ENCODE peak calls at places on chromosomes 12 and 14, in six cellular contexts. V is ovary, F is psoas muscle, E is PC-3, Q is tibial artery, H is lower lobe of right lung. M is an unnamed sample.

GRCh38 chr12:14618990-14619389 is 51.3 kb upstream of the PLBD1 start:
- DNase-seq in V (no peak), F (no peak), E (peak), Q (no peak), H (no peak), M (no peak)

GRCh38 chr14:96052541-96053105 is 13.5 kb downstream of the C14orf132 start:
- DNase-seq in V (no peak), F (no peak), E (no peak), Q (no peak), H (no peak), M (no peak)

GRCh38 chr12:120762093-120762492 is 36.5 kb downstream of the ACADS start:
- DNase-seq in V (no peak), F (no peak), E (no peak), Q (no peak), H (no peak), M (no peak)

GRCh38 chr12:110093631-110094311 is 30.4 kb upstream of the IFT81 start:
- DNase-seq in V (no peak), F (no peak), E (no peak), Q (no peak), H (no peak), M (no peak)

GRCh38 chr12:10214131-10214876 is 1.6 kb downstream of the GABARAPL1 start:
- DNase-seq in V (no peak), F (no peak), E (peak), Q (no peak), H (no peak), M (no peak)

GRCh38 chr14:69716483-69717187 is 50.3 kb upstream of the SRSF5 start:
- DNase-seq in V (no peak), F (no peak), E (peak), Q (no peak), H (no peak), M (no peak)

GRCh38 chr14:90060965-90061848 is 587 bp upstream of the KCNK13 start:
- DNase-seq in V (no peak), F (peak), E (no peak), Q (no peak), H (no peak), M (peak)

GRCh38 chr12:22271036-22271435 is 63.5 kb downstream of the ST8SIA1 start:
- DNase-seq in V (no peak), F (no peak), E (peak), Q (no peak), H (no peak), M (no peak)

GRCh38 chr14:73612339-73613045 is at the start of gene ACOT6:
- DNase-seq in V (peak), F (peak), E (peak), Q (peak), H (peak), M (peak)

GRCh38 chr14:61281186-61281676 is at the start of gene TMEM30B:
- DNase-seq in V (peak), F (no peak), E (peak), Q (no peak), H (peak), M (no peak)

GRCh38 chr12:114655934-114656697 is 27.9 kb downstream of the TBX3 start:
- DNase-seq in V (peak), F (no peak), E (peak), Q (no peak), H (no peak), M (no peak)

GRCh38 chr14:23076785-23077408 is 18.0 kb downstream of the ACIN1 start:
- DNase-seq in V (no peak), F (no peak), E (peak), Q (no peak), H (no peak), M (peak)

GRCh38 chr12:100715976-100716657 is 78.5 kb upstream of the ANO4 start:
- DNase-seq in V (no peak), F (no peak), E (no peak), Q (no peak), H (no peak), M (no peak)

GRCh38 chr12:55997535-55997859 is 421 bp downstream of the SUOX start:
- DNase-seq in V (no peak), F (no peak), E (peak), Q (no peak), H (no peak), M (peak)

GRCh38 chr12:80602455-80602854 is 105.0 kb upstream of the MYF6 start:
- DNase-seq in V (no peak), F (no peak), E (no peak), Q (no peak), H (no peak), M (no peak)

GRCh38 chr14:91377700-91378652 is 39.6 kb downstream of the CCDC88C start:
- DNase-seq in V (no peak), F (no peak), E (peak), Q (no peak), H (no peak), M (no peak)

GRCh38 chr12:57852195-57852594 is 5.7 kb upstream of the CTDSP2 start:
- DNase-seq in V (no peak), F (no peak), E (no peak), Q (peak), H (no peak), M (no peak)

GRCh38 chr12:99386907-99387306 is 260.6 kb upstream of the GARIN6 start:
- DNase-seq in V (no peak), F (no peak), E (peak), Q (no peak), H (no peak), M (no peak)

GRCh38 chr12:89181271-89181920 is 170.9 kb downstream of the DUSP6 start:
- DNase-seq in V (no peak), F (no peak), E (peak), Q (no peak), H (no peak), M (no peak)

GRCh38 chr14:41785696-41786095 is 179.0 kb downstream of the LRFN5 start:
- DNase-seq in V (no peak), F (no peak), E (peak), Q (no peak), H (no peak), M (no peak)

GRCh38 chr14:94129758-94130414 is 482 bp upstream of the IFI27L2 start:
- DNase-seq in V (peak), F (peak), E (peak), Q (no peak), H (no peak), M (no peak)

GRCh38 chr12:194276-194675 is 19.7 kb downstream of the SLC6A12 start:
- DNase-seq in V (no peak), F (no peak), E (no peak), Q (no peak), H (no peak), M (no peak)

GRCh38 chr14:35814371-35815005 is 5.4 kb upstream of the RALGAPA1 start:
- DNase-seq in V (no peak), F (peak), E (peak), Q (no peak), H (no peak), M (peak)

GRCh38 chr12:1398673-1399072 is 195.7 kb downstream of the FBXL14 start:
- DNase-seq in V (no peak), F (no peak), E (peak), Q (no peak), H (no peak), M (no peak)

GRCh38 chr12:114684870-114685273 is 897 bp upstream of the TBX3 start:
- DNase-seq in V (no peak), F (no peak), E (no peak), Q (no peak), H (no peak), M (no peak)

GRCh38 chr14:64549805-64550538 is at the start of gene PPP1R36:
- DNase-seq in V (no peak), F (peak), E (no peak), Q (no peak), H (peak), M (peak)

GRCh38 chr12:25875661-25876060 is 82.8 kb upstream of the RASSF8 start:
- DNase-seq in V (no peak), F (no peak), E (no peak), Q (no peak), H (no peak), M (no peak)

GRCh38 chr14:30243805-30244204 is 315.2 kb upstream of the G2E3 start:
- DNase-seq in V (no peak), F (no peak), E (peak), Q (no peak), H (no peak), M (no peak)

GRCh38 chr12:116677202-116677651 is 60.6 kb downstream of the SPRING1 start:
- DNase-seq in V (no peak), F (no peak), E (no peak), Q (no peak), H (no peak), M (no peak)

GRCh38 chr14:104967414-104968152 is 10.6 kb downstream of the AHNAK2 start:
- DNase-seq in V (no peak), F (peak), E (peak), Q (peak), H (peak), M (peak)

DNA sequence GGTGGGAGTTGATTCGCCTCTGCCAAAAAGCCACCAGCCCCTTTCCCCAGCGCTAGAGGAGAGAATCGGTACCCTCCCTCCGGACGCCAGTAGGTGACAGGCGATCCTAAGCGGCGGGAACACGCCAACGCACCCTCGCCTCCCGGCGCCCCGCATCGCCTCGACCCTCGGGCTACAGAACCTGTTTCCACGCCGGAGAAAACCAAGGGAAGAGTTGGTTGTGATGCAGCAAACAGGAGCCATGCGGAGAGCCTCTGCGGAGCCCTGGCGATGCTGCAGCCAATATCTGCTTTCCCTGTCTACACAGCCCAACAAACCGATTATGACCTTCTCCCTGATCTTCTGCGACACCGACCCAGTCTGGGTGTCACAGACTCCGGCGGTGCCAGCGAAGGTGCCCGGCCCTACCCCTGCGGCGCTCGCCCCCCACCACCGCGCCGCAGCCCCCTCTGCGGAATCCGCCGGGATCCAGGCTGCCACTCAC is 523 bp downstream of the PRICKLE1 start:
- DNase-seq in V (peak), F (peak), E (peak), Q (peak), H (no peak), M (peak)
- TF ChIP-seq CTCF in V (peak), F (peak), E (peak), Q (no peak), H (peak), M (peak)

GRCh38 chr12:41189395-41190251 is 1.5 kb downstream of the PDZRN4 start:
- DNase-seq in V (no peak), F (peak), E (no peak), Q (peak), H (no peak), M (peak)

GRCh38 chr12:41188841-41189394 is 798 bp downstream of the PDZRN4 start:
- DNase-seq in V (no peak), F (no peak), E (no peak), Q (peak), H (no peak), M (no peak)

GRCh38 chr12:41188058-41188840 is at the start of gene PDZRN4:
- DNase-seq in V (peak), F (peak), E (no peak), Q (peak), H (peak), M (peak)

GRCh38 chr12:41193321-41193720 is 5.2 kb downstream of the PDZRN4 start:
- DNase-seq in V (no peak), F (no peak), E (no peak), Q (no peak), H (no peak), M (no peak)

GRCh38 chr12:41190360-41190759 is 2.2 kb downstream of the PDZRN4 start:
- DNase-seq in V (no peak), F (no peak), E (peak), Q (no peak), H (no peak), M (peak)
- TF ChIP-seq CTCF in V (peak), F (no peak), E (peak), Q (peak), H (peak), M (no peak)

DNA sequence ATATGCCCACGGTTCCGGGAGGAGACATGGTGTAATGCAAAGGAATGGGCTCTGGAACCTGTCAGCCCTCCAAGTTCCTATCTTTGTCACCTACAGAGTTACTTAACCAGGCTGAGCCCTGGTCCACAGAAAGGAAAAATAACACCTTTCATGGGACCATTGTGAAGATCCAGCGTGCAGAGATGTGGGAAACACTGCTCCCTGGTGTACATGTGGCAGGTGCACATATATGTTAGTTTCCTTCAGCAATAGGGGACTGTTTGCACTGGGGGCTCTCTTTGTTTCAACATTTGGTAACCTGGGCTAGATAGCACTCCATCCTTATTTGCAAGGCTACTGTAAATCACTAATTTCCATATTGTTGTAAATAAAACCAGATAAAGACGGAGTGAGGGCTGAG is 72.3 kb downstream of the ANO2 start:
- DNase-seq in V (no peak), F (no peak), E (peak), Q (no peak), H (no peak), M (no peak)
- TF ChIP-seq CTCF in V (no peak), F (no peak), E (peak), Q (no peak), H (no peak), M (no peak)

GRCh38 chr12:124740691-124741137 is 123.0 kb downstream of the SCARB1 start:
- DNase-seq in V (no peak), F (peak), E (peak), Q (peak), H (no peak), M (no peak)
- TF ChIP-seq CTCF in V (no peak), F (peak), E (peak), Q (no peak), H (no peak), M (no peak)

GRCh38 chr12:75511116-75512048 is at the start of gene KRR1:
- DNase-seq in V (peak), F (peak), E (peak), Q (peak), H (peak), M (peak)
- TF ChIP-seq CTCF in V (peak), F (no peak), E (no peak), Q (peak), H (no peak), M (peak)

GRCh38 chr12:113130457-113131135 is 5.0 kb downstream of the RASAL1 start:
- DNase-seq in V (no peak), F (no peak), E (peak), Q (no peak), H (peak), M (no peak)
- TF ChIP-seq CTCF in V (no peak), F (no peak), E (peak), Q (no peak), H (peak), M (no peak)

M was measured in endothelial cell.